ENCODE peak calls at places on chromosomes 6 and 20, in four cellular contexts. D is dorsolateral prefrontal cortex; K is cardiac fibroblast; A is CD8-positive, alpha-beta T cell. R is an unnamed sample.

GRCh38 chr6:48078092-48078491 is 32.9 kb downstream of the PTCHD4 start:
- DNase-seq in D (no peak), K (peak), A (no peak), R (no peak)

GRCh38 chr6:49384913-49385312 is 78.1 kb downstream of the MMUT start:
- DNase-seq in D (no peak), K (peak), A (no peak), R (no peak)

GRCh38 chr6:159169193-159169555 is at the start of gene FNDC1:
- DNase-seq in D (no peak), K (no peak), A (no peak), R (no peak)

GRCh38 chr6:90184334-90185298 is 112.0 kb downstream of the BACH2 start:
- DNase-seq in D (no peak), K (no peak), A (no peak), R (no peak)

GRCh38 chr20:49862607-49863200 is 50.1 kb downstream of the SLC9A8 start:
- DNase-seq in D (no peak), K (no peak), A (no peak), R (no peak)

GRCh38 chr20:46132705-46133120 is 14.6 kb downstream of the CD40 start:
- DNase-seq in D (peak), K (peak), A (no peak), R (peak)

GRCh38 chr6:45998524-45998923 is 17.1 kb downstream of the CLIC5 start:
- DNase-seq in D (no peak), K (no peak), A (no peak), R (no peak)

GRCh38 chr6:1187293-1188131 is 124.4 kb upstream of the FOXQ1 start:
- DNase-seq in D (no peak), K (no peak), A (no peak), R (no peak)

GRCh38 chr6:39200498-39201020 is 28.7 kb downstream of the KCNK5 start:
- DNase-seq in D (no peak), K (no peak), A (no peak), R (no peak)

GRCh38 chr6:15344186-15344506 is 98.3 kb downstream of the JARID2 start:
- DNase-seq in D (no peak), K (no peak), A (no peak), R (no peak)

GRCh38 chr20:32484221-32485125 is 100.7 kb downstream of the NOL4L start:
- DNase-seq in D (no peak), K (peak), A (no peak), R (no peak)

GRCh38 chr6:43455034-43455747 is at the start of gene DLK2:
- DNase-seq in D (no peak), K (no peak), A (no peak), R (no peak)

GRCh38 chr6:151286192-151286591 is 46.4 kb downstream of the AKAP12 start:
- DNase-seq in D (no peak), K (no peak), A (no peak), R (peak)

GRCh38 chr6:87742106-87742505 is 40.1 kb upstream of the AKIRIN2 start:
- DNase-seq in D (no peak), K (no peak), A (peak), R (no peak)

GRCh38 chr6:7264686-7265384 is 48.2 kb downstream of the SSR1 start:
- DNase-seq in D (no peak), K (no peak), A (no peak), R (peak)

GRCh38 chr6:13573669-13574110 is 711 bp upstream of the SIRT5 start:
- DNase-seq in D (no peak), K (peak), A (no peak), R (no peak)

GRCh38 chr20:44104807-44105517 is 82.0 kb downstream of the JPH2 start:
- DNase-seq in D (no peak), K (peak), A (no peak), R (no peak)

GRCh38 chr6:128532827-128533226 is 12.4 kb upstream of the PTPRK start:
- DNase-seq in D (no peak), K (peak), A (no peak), R (no peak)

GRCh38 chr6:10883312-10884244 is 1.7 kb upstream of the GCM2 start:
- DNase-seq in D (no peak), K (no peak), A (no peak), R (no peak)

GRCh38 chr6:30006170-30007131 is 54.6 kb upstream of the POLR1H start:
- DNase-seq in D (no peak), K (no peak), A (no peak), R (peak)

GRCh38 chr6:101226677-101227135 is 166.8 kb upstream of the GRIK2 start:
- DNase-seq in D (no peak), K (peak), A (no peak), R (no peak)

GRCh38 chr6:73969982-73970960 is 274.3 kb downstream of the CD109 start:
- DNase-seq in D (no peak), K (peak), A (no peak), R (no peak)

GRCh38 chr20:32332614-32333013 is 25.5 kb upstream of the ASXL1 start:
- DNase-seq in D (no peak), K (peak), A (no peak), R (no peak)

GRCh38 chr20:50904067-50904570 is 27.1 kb downstream of the ADNP start:
- DNase-seq in D (no peak), K (no peak), A (no peak), R (no peak)

GRCh38 chr6:26286168-26286854 is 78.7 kb upstream of the BTN3A2 start:
- DNase-seq in D (peak), K (peak), A (peak), R (peak)

GRCh38 chr6:39791850-39792500 is at the start of gene DAAM2:
- DNase-seq in D (peak), K (peak), A (no peak), R (peak)

GRCh38 chr20:57223648-57224489 is 42.6 kb downstream of the BMP7 start:
- DNase-seq in D (no peak), K (no peak), A (no peak), R (peak)
- TF ChIP-seq CTCF in D (no peak), K (no peak), A (no peak), R (no peak)

GRCh38 chr6:31968791-31969711 is 2.9 kb downstream of the DXO start:
- DNase-seq in D (no peak), K (no peak), A (no peak), R (no peak)

GRCh38 chr6:31971993-31972708 is at the start of gene DXO:
- DNase-seq in D (peak), K (peak), A (peak), R (peak)

GRCh38 chr6:31971279-31971992 is 502 bp downstream of the DXO start:
- DNase-seq in D (no peak), K (no peak), A (no peak), R (no peak)

GRCh38 chr6:31969712-31970603 is 2.0 kb downstream of the DXO start:
- DNase-seq in D (no peak), K (peak), A (no peak), R (no peak)

GRCh38 chr6:31970604-31971271 is 1.2 kb downstream of the DXO start:
- DNase-seq in D (no peak), K (no peak), A (no peak), R (no peak)
- H3K4me3 ChIP-seq in D (peak), K (peak), A (peak), R (peak)

DNA sequence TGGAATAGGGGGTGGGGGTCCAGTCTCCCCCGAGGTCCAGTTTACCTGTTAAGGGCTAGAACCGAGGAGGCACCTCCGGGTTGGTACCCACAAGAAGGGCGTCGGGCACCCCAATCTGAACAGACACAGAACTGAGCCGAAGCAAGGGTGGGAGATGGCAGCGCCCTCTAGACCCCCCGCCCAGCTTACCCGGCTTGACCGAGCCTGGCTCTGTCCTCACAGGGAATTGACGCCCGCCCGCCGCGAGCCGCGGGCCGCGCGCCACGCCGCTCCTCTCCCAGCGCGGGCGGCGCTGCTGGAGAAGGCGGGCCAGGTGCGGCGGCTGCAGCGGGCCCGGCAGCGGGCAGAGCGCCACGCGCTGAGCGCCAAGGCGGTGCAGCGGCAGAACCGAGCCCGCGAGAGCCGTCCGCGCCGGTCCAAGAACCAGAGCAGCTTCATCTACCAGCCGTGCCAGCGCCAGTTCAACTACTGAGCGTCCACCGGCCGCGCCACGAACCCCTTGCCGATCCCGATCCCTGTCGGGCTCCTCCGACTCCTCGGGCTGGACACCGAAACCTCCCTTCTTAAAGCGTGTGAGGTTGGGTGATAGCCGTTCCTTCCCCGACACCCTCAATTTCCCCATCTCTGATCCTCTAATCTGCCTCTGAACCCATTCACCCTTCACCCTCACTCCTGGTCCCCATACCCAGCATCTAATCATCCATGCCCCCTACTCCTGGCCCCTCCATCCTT is 5.9 kb downstream of the TP53INP2 start:
- DNase-seq in D (peak), K (no peak), A (no peak), R (peak)
- TF ChIP-seq CTCF in D (no peak), K (no peak), A (no peak), R (peak)

DNA sequence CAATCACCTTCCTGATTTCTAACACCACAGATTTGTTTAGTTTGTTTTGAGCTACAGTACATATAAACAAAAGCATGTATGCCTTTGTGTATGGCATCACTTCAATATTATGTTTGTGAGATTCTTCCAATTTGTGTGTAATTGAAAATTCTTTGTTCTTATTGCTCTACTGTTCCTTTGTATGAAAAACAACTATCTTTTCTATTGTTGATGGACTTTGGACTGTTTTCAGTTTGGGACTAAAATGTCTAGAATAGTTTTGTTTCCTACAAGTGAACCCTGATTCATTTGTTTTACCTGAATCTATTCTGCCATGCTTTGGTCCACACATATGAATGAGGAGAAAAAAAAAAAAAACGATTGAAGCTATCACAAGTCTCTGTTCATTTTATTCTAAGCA is 21.2 kb upstream of the ZNF184 start:
- DNase-seq in D (no peak), K (no peak), A (no peak), R (no peak)
- H3K4me3 ChIP-seq in D (no peak), K (no peak), A (no peak), R (no peak)

GRCh38 chr20:7137395-7138151 is 370.1 kb downstream of the BMP2 start:
- DNase-seq in D (no peak), K (no peak), A (no peak), R (no peak)
- TF ChIP-seq CTCF in D (no peak), K (no peak), A (no peak), R (no peak)

R was measured in heart right ventricle.